ENCODE peak calls at places on chromosomes 3 and 15, in eight cellular contexts. I is sigmoid colon, R is adrenal gland, B is SJSA1, N is GM23248, E is tibial nerve, U is neural progenitor cell, K is Panc1. A is an unnamed sample. For H3K4me1, the result is how much of the 10 kb centered on the place peaks cover.

GRCh38 chr3:170703121-170703588 is 117.3 kb upstream of the SLC7A14 start:
- DNase-seq in K (no peak), I (no peak), B (no peak), E (no peak), U (no peak), R (no peak), N (peak), A (no peak)

GRCh38 chr3:186354100-186354499 is 7.9 kb downstream of the DGKG start:
- DNase-seq in N (no peak), E (no peak), B (no peak), U (no peak), R (no peak), I (no peak), K (no peak), A (no peak)

GRCh38 chr3:105747056-105747455 is 121.8 kb downstream of the CBLB start:
- DNase-seq in R (no peak), K (no peak), B (no peak), N (peak), E (no peak), I (no peak), U (no peak), A (no peak)

GRCh38 chr3:58323795-58324674 is 8.7 kb upstream of the PXK start:
- DNase-seq in E (no peak), R (no peak), N (no peak), I (no peak), B (no peak), U (no peak), K (no peak), A (no peak)

GRCh38 chr15:74615313-74616019 is at the start of gene CLK3:
- DNase-seq in N (peak), B (peak), E (peak), U (peak), R (peak), K (no peak), I (peak), A (peak)

GRCh38 chr15:57223887-57224286 is 152.4 kb upstream of the CGNL1 start:
- DNase-seq in K (no peak), R (no peak), E (no peak), U (no peak), N (no peak), I (no peak), B (no peak), A (no peak)

GRCh38 chr3:63048365-63048764 is 173.1 kb upstream of the CADPS start:
- DNase-seq in R (no peak), K (no peak), E (no peak), U (no peak), N (peak), I (no peak), B (no peak), A (no peak)

GRCh38 chr15:82646250-82647044 is 716 bp downstream of the CPEB1 start:
- DNase-seq in I (no peak), U (peak), N (peak), R (peak), K (no peak), E (no peak), B (no peak), A (no peak)

GRCh38 chr3:24474862-24475261 is 19.8 kb downstream of the THRB start:
- DNase-seq in R (no peak), U (no peak), E (no peak), N (no peak), I (no peak), B (no peak), K (no peak), A (no peak)

GRCh38 chr3:179852117-179852886 is 184.4 kb downstream of the PEX5L start:
- DNase-seq in E (no peak), N (peak), K (no peak), I (no peak), U (peak), B (peak), R (no peak), A (no peak)

GRCh38 chr3:187238239-187238638 is 41.0 kb downstream of the RTP1 start:
- DNase-seq in K (no peak), E (no peak), R (no peak), N (no peak), B (no peak), I (no peak), U (no peak), A (no peak)

GRCh38 chr15:48370460-48370859 is 39.2 kb downstream of the DUT start:
- DNase-seq in U (no peak), E (no peak), I (no peak), N (peak), B (no peak), R (no peak), K (no peak), A (no peak)

GRCh38 chr3:55746808-55747413 is 259.8 kb upstream of the WNT5A start:
- DNase-seq in I (no peak), K (no peak), U (no peak), B (peak), R (no peak), N (peak), E (no peak), A (no peak)

GRCh38 chr3:72042397-72043211 is 257.7 kb upstream of the PROK2 start:
- DNase-seq in R (no peak), B (peak), E (no peak), I (no peak), K (no peak), U (no peak), N (peak), A (no peak)

GRCh38 chr3:4529901-4530588 is 36.9 kb downstream of the ITPR1 start:
- DNase-seq in U (no peak), N (no peak), E (no peak), I (no peak), K (no peak), R (no peak), B (no peak), A (no peak)

GRCh38 chr3:141959921-141960554 is 83.6 kb downstream of the ATP1B3 start:
- DNase-seq in E (no peak), B (peak), U (no peak), I (no peak), R (no peak), K (peak), N (peak), A (no peak)

GRCh38 chr3:188889070-188889491 is 282.7 kb upstream of the TPRG1 start:
- DNase-seq in I (no peak), B (no peak), N (peak), R (no peak), U (no peak), E (no peak), K (no peak), A (peak)

GRCh38 chr3:58059349-58060321 is 51.4 kb downstream of the FLNB start:
- DNase-seq in U (no peak), E (no peak), N (peak), R (peak), I (peak), K (no peak), B (peak), A (no peak)

GRCh38 chr3:40432793-40433192 is 24.3 kb upstream of the RPL14 start:
- DNase-seq in I (no peak), U (no peak), N (no peak), R (no peak), B (no peak), K (no peak), E (no peak), A (no peak)

GRCh38 chr15:57463360-57463759 is 87.1 kb downstream of the CGNL1 start:
- DNase-seq in N (no peak), E (no peak), R (no peak), K (no peak), B (no peak), I (no peak), U (no peak), A (no peak)

GRCh38 chr15:83064859-83065258 is 2.2 kb downstream of the BTBD1 start:
- DNase-seq in B (no peak), K (no peak), E (no peak), I (no peak), N (peak), R (no peak), U (no peak), A (no peak)

GRCh38 chr3:100269410-100270217 is 8.8 kb downstream of the TBC1D23 start:
- DNase-seq in E (no peak), B (peak), K (peak), U (no peak), I (no peak), N (peak), R (no peak), A (no peak)

GRCh38 chr3:30353711-30354467 is 252.5 kb upstream of the TGFBR2 start:
- DNase-seq in U (no peak), N (no peak), I (no peak), E (no peak), K (no peak), R (no peak), B (no peak), A (no peak)

GRCh38 chr3:14216257-14217048 is 37.8 kb downstream of the LSM3 start:
- DNase-seq in I (no peak), B (no peak), R (peak), K (no peak), N (no peak), E (no peak), U (peak), A (no peak)

GRCh38 chr15:23422099-23422945 is 24.7 kb downstream of the GOLGA6L2 start:
- DNase-seq in R (peak), I (peak), U (no peak), B (no peak), K (no peak), N (no peak), E (no peak), A (peak)

GRCh38 chr15:45548753-45549520 is 26.4 kb upstream of the SLC30A4 start:
- DNase-seq in I (no peak), B (no peak), U (no peak), K (no peak), N (no peak), E (no peak), R (no peak), A (no peak)

GRCh38 chr3:177905173-177905894 is 630.9 kb upstream of the KCNMB2 start:
- DNase-seq in E (no peak), U (no peak), B (peak), I (no peak), R (no peak), N (peak), K (no peak), A (no peak)

GRCh38 chr15:96559087-96559486 is 228.6 kb downstream of the NR2F2 start:
- DNase-seq in E (no peak), I (no peak), B (no peak), U (no peak), K (no peak), N (no peak), R (no peak), A (no peak)

GRCh38 chr15:31328425-31328998 is 1.9 kb downstream of the KLF13 start:
- DNase-seq in N (peak), K (no peak), R (no peak), I (no peak), U (no peak), B (no peak), E (no peak), A (no peak)

GRCh38 chr3:159788291-159788690 is 200.3 kb upstream of the IL12A start:
- DNase-seq in N (no peak), R (no peak), K (no peak), E (no peak), I (no peak), B (peak), U (no peak), A (no peak)

GRCh38 chr15:48802867-48803266 is 8.0 kb downstream of the CEP152 start:
- DNase-seq in E (no peak), N (peak), I (no peak), U (no peak), B (peak), K (no peak), R (no peak), A (no peak)

GRCh38 chr3:181941250-181941649 is 229.5 kb downstream of the SOX2 start:
- DNase-seq in N (no peak), E (no peak), I (no peak), B (no peak), U (no peak), K (no peak), R (no peak), A (no peak)

GRCh38 chr15:67115567-67115966 is 50.2 kb downstream of the SMAD3 start:
- DNase-seq in I (no peak), B (no peak), E (no peak), U (no peak), K (no peak), N (no peak), R (no peak), A (peak)
- H3K4me1 ChIP-seq in I (half or more), B (half or more), E (under half), U (under half), K (half or more), N (half or more), R (under half), A (half or more)

DNA sequence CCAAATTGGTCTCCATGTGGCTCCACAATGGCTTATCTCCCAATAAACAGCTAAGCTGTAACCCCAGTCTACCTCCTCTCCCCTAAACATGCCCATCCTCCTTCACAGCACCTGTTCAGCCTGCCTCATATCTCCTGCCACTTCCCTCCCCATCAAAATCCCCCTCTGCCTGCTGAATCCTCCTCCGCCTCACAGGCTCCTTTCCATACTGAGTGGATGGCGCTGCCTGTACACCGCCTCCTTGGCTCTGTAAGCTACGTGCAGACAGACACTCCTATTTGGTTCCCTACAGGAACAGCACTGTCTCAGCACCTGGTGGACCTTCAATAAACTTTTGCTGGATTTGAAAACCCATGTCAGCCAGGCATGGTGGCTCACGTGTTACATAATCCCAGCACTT is 53.7 kb downstream of the ADCY5 start:
- DNase-seq in E (no peak), B (no peak), N (no peak), U (no peak), K (no peak), I (no peak), R (no peak), A (no peak)
- H3K4me1 ChIP-seq in E (under half), B (under half), N (under half), U (under half), K (under half), I (half or more), R (under half), A (half or more)

GRCh38 chr3:133575121-133575520 is 1.6 kb downstream of the CDV3 start:
- DNase-seq in B (no peak), R (no peak), K (no peak), E (no peak), N (peak), I (no peak), U (no peak), A (no peak)

GRCh38 chr3:133574260-133574881 is 885 bp downstream of the CDV3 start:
- DNase-seq in N (peak), E (peak), B (peak), U (peak), I (peak), K (no peak), R (peak), A (peak)

GRCh38 chr3:133573629-133574194 is at the start of gene CDV3:
- DNase-seq in N (no peak), E (no peak), K (no peak), B (no peak), U (peak), I (no peak), R (peak), A (peak)

GRCh38 chr3:133572158-133573053 is 1.1 kb upstream of the CDV3 start:
- DNase-seq in I (no peak), B (no peak), R (no peak), K (no peak), N (peak), U (no peak), E (no peak), A (no peak)

DNA sequence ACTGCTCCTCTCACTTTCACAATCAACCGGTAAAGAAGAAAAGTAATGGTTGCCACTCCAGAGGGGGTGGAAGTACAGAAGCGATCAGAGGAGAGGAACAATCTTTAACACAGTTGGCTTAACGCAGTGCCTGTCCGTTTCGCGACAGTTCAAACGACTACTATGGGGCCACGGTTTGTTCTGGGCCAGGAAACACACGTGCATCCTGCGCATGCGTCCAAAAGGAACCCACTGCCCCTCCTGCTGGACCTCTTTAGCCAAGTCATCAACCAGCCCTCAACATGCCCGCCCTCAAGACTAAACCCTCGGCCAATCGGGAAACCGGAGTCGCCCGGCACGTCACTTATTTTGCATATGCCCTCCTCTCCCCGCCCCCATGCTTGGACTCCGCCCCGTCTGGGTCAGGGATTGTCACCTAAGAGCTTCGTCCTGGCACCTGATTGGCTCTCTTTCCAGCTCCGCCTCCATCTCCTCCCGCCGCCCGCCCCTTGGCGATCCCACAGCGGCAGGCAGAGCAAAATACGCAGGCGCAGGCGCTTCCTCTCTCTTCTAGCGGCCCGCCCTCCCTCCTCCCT is 345 bp upstream of the CDV3 start:
- DNase-seq in B (peak), U (peak), E (peak), I (peak), K (peak), R (peak), N (peak), A (peak)
- H3K4me1 ChIP-seq in B (half or more), U (under half), E (under half), I (under half), K (under half), R (under half), N (half or more), A (half or more)

DNA sequence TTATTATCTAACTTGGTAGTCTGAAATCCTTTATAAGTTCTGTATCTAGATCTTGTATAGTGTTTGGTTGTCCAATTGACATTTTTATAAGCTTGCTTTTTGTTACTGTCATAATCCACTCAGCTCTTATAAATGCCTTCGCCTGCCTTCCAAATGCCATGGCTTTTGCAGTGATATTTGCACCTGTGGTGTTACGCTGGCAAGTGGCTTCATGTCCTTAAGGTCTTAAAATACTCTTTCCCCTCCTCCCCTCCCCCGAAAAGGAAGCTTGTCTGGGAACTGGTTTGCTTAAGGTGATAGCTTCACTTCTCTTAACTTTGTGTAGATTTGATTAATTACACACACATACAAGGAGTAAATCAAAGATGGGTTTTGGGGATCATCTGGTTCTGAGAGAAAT is 62.0 kb downstream of the ABHD2 start:
- DNase-seq in U (no peak), B (no peak), R (no peak), E (no peak), N (no peak), K (no peak), I (no peak), A (no peak)
- H3K4me1 ChIP-seq in U (under half), B (under half), R (under half), E (under half), N (under half), K (under half), I (under half), A (under half)